ENCODE peak calls at places on chromosomes 11 and 22, in eight cellular contexts. D is cardiac fibroblast, R is HFF-Myc, O is pancreas, T is tibial nerve, P is H1, J is heart left ventricle, E is breast epithelium. K is an unnamed sample.

GRCh38 chr11:65309006-65309405 is 5.7 kb upstream of the CDC42EP2 start:
- DNase-seq in D (no peak), R (no peak), O (no peak), T (no peak), P (no peak), J (no peak), E (no peak), K (no peak)

GRCh38 chr11:118295834-118296454 is 8.6 kb upstream of the CD3E start:
- DNase-seq in D (peak; percentile 27), R (no peak), O (no peak), T (no peak), P (no peak), J (no peak), E (no peak), K (no peak)

GRCh38 chr11:57777969-57778317 is 16.3 kb downstream of the CTNND1 start:
- DNase-seq in D (peak; percentile 52), R (no peak), O (peak; percentile 48), T (no peak), P (no peak), J (peak; percentile 50), E (no peak), K (no peak)

GRCh38 chr11:6259638-6260019 is at the start of gene CCKBR:
- DNase-seq in D (no peak), R (no peak), O (peak; percentile 69), T (no peak), P (no peak), J (no peak), E (no peak), K (no peak)

GRCh38 chr11:113006916-113007445 is 45.8 kb downstream of the NCAM1 start:
- DNase-seq in D (peak; percentile 1), R (no peak), O (no peak), T (no peak), P (no peak), J (no peak), E (no peak), K (no peak)

GRCh38 chr11:77086521-77087472 is 15.8 kb upstream of the OMP start:
- DNase-seq in D (peak; percentile 60), R (no peak), O (peak; percentile 52), T (no peak), P (no peak), J (no peak), E (no peak), K (no peak)

GRCh38 chr22:36493690-36494110 is 12.3 kb upstream of the TXN2 start:
- DNase-seq in D (no peak), R (no peak), O (no peak), T (peak; percentile 42), P (no peak), J (peak; percentile 55), E (no peak), K (no peak)

GRCh38 chr11:128626913-128627665 is 39.7 kb upstream of the ETS1 start:
- DNase-seq in D (no peak), R (no peak), O (no peak), T (no peak), P (no peak), J (no peak), E (no peak), K (no peak)

GRCh38 chr11:44564198-44564597 is 1.3 kb upstream of the CD82 start:
- DNase-seq in D (no peak), R (no peak), O (peak; percentile 37), T (no peak), P (no peak), J (no peak), E (peak; percentile 47), K (no peak)

GRCh38 chr11:60634151-60634550 is 65.3 kb upstream of the MS4A8 start:
- DNase-seq in D (no peak), R (no peak), O (no peak), T (no peak), P (no peak), J (no peak), E (no peak), K (no peak)

GRCh38 chr11:57772562-57772961 is 11.0 kb downstream of the CTNND1 start:
- DNase-seq in D (no peak), R (no peak), O (no peak), T (no peak), P (no peak), J (no peak), E (no peak), K (no peak)

GRCh38 chr11:119107538-119108150 is 500 bp downstream of the C2CD2L start:
- DNase-seq in D (no peak), R (no peak), O (no peak), T (no peak), P (no peak), J (no peak), E (no peak), K (no peak)

GRCh38 chr11:2816941-2817421 is 68.6 kb downstream of the CDKN1C start:
- DNase-seq in D (peak; percentile 76), R (no peak), O (no peak), T (peak; percentile 58), P (no peak), J (no peak), E (peak; percentile 64), K (peak; percentile 24)

GRCh38 chr11:75200051-75200450 is 40.5 kb upstream of the TPBGL start:
- DNase-seq in D (peak; percentile 43), R (no peak), O (no peak), T (no peak), P (no peak), J (no peak), E (no peak), K (no peak)

GRCh38 chr11:122516686-122517085 is 138.8 kb upstream of the UBASH3B start:
- DNase-seq in D (no peak), R (no peak), O (no peak), T (no peak), P (no peak), J (no peak), E (no peak), K (no peak)

GRCh38 chr22:19811211-19811621 is 43.5 kb downstream of the GNB1L start:
- DNase-seq in D (no peak), R (no peak), O (peak; percentile 1), T (no peak), P (no peak), J (no peak), E (no peak), K (no peak)

GRCh38 chr11:62427630-62428233 is 8.9 kb downstream of the SCGB1A1 start:
- DNase-seq in D (no peak), R (no peak), O (no peak), T (no peak), P (no peak), J (no peak), E (no peak), K (peak; percentile 23)

GRCh38 chr11:78325274-78325781 is 92.3 kb downstream of the GAB2 start:
- DNase-seq in D (no peak), R (no peak), O (no peak), T (no peak), P (no peak), J (no peak), E (no peak), K (no peak)

GRCh38 chr11:95378106-95378505 is 147.1 kb upstream of the SESN3 start:
- DNase-seq in D (no peak), R (no peak), O (no peak), T (no peak), P (no peak), J (no peak), E (peak; percentile 61), K (no peak)

GRCh38 chr11:3989251-3989650 is 105.3 kb upstream of the RRM1 start:
- DNase-seq in D (no peak), R (no peak), O (no peak), T (no peak), P (peak; percentile 13), J (no peak), E (no peak), K (no peak)
- H3K4me3 ChIP-seq in D (no peak overlapping the region), R (no peak overlapping the region), O (no peak overlapping the region), T (no peak overlapping the region), P (peak overlapping the region; percentile 15), J (no peak overlapping the region), E (peak overlapping the region; percentile 31), K (no peak overlapping the region)

DNA sequence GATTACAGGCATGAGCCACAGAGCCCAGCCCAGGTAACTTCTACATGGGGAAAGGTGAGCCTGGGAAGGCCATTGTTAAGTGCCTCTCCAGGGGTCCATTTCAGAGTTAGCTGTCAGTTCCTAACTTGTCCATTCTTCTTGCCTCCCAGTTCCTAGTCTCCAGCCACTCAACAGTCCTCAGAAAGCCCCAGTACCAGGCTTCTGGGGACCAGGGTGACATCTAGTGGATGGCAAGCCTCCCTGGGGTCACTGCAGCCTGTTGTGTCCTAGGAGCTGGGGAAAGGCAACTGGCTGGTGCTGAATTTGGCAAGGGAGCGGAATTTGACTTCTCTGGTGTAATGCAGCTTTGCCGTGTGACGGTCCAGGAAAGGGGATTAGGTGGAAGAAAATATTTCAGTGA is 2.1 kb downstream of the LGALS12 start:
- DNase-seq in D (peak; percentile 57), R (no peak), O (peak; percentile 71), T (no peak), P (peak; percentile 54), J (peak; percentile 41), E (no peak), K (no peak)
- TF ChIP-seq CTCF in D (no peak), R (peak; percentile 21), O (peak; percentile 39), T (peak; percentile 41), P (peak; percentile 71), J (peak; percentile 21), E (no peak), K (no peak)

GRCh38 chr11:45580399-45580798 is 85.0 kb downstream of the CHST1 start:
- DNase-seq in D (peak; percentile 62), R (peak; percentile 4), O (no peak), T (no peak), P (no peak), J (no peak), E (no peak), K (no peak)

GRCh38 chr11:45578286-45578685 is 87.1 kb downstream of the CHST1 start:
- DNase-seq in D (no peak), R (no peak), O (no peak), T (no peak), P (no peak), J (no peak), E (no peak), K (no peak)

GRCh38 chr11:45576461-45577215 is 88.8 kb downstream of the CHST1 start:
- DNase-seq in D (no peak), R (no peak), O (no peak), T (no peak), P (no peak), J (no peak), E (no peak), K (no peak)

GRCh38 chr11:45573728-45574127 is 91.7 kb downstream of the CHST1 start:
- DNase-seq in D (no peak), R (no peak), O (no peak), T (no peak), P (no peak), J (no peak), E (no peak), K (no peak)

GRCh38 chr11:45577755-45578154 is 87.7 kb downstream of the CHST1 start:
- DNase-seq in D (no peak), R (no peak), O (no peak), T (no peak), P (no peak), J (no peak), E (no peak), K (no peak)
- H3K4me3 ChIP-seq in D (no peak overlapping the region), R (no peak overlapping the region), O (no peak overlapping the region), T (no peak overlapping the region), P (no peak overlapping the region), J (no peak overlapping the region), E (no peak overlapping the region), K (no peak overlapping the region)

DNA sequence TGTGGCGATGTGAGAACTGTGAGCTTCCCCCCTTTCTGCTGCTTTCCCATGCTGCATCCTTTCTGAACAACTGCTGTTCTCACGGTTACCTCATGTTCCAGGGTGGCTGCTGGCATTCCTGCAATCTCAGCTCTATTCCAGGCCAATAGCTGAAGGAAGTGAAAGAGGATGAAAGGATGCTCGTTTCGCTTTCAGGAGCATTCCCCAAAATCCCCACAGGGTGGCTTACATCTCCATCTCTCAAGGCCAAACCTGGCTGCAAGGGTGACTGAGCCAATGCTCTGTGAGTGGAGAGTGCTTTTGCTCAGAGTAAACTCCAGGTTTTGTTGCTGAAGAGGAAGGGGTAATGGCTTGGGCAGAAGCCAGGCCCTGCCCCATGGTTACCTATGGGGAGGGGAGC is 848.2 kb downstream of the BRD1 start:
- DNase-seq in D (no peak), R (no peak), O (no peak), T (no peak), P (no peak), J (no peak), E (no peak), K (no peak)
- TF ChIP-seq CTCF in D (no peak), R (no peak), O (no peak), T (no peak), P (peak; percentile 26), J (no peak), E (no peak), K (no peak)

K was measured in AG04449.